ENCODE peak calls at places on chromosomes 1 and 21, in nine cellular contexts. One of them, this sample, is unnamed.

GRCh38 chr21:37341254-37341960 is 25.2 kb upstream of the DYRK1A start:
- DNase-seq in skeletal muscle cell: no peak
- DNase-seq in lung: no peak
- DNase-seq in Panc1: no peak
- DNase-seq in cardiac muscle cell: no peak
- DNase-seq in amygdala: no peak
- DNase-seq in testis: no peak
- DNase-seq in chondrocyte: no peak
- DNase-seq in AG04449: peak; percentile 21
- DNase-seq in this sample: no peak

GRCh38 chr1:222167896-222168295 is 380.0 kb downstream of the HHIPL2 start:
- DNase-seq in skeletal muscle cell: no peak
- DNase-seq in lung: no peak
- DNase-seq in Panc1: no peak
- DNase-seq in cardiac muscle cell: no peak
- DNase-seq in amygdala: no peak
- DNase-seq in testis: no peak
- DNase-seq in chondrocyte: no peak
- DNase-seq in AG04449: no peak
- DNase-seq in this sample: no peak

GRCh38 chr1:15848143-15848928 is 829 bp downstream of the SPEN start:
- DNase-seq in skeletal muscle cell: no peak
- DNase-seq in lung: peak; percentile 47
- DNase-seq in Panc1: no peak
- DNase-seq in cardiac muscle cell: peak; percentile 61
- DNase-seq in amygdala: no peak
- DNase-seq in testis: peak; percentile 37
- DNase-seq in chondrocyte: no peak
- DNase-seq in AG04449: no peak
- DNase-seq in this sample: no peak

GRCh38 chr1:11719313-11720032 is 16.5 kb upstream of the AGTRAP start:
- DNase-seq in skeletal muscle cell: no peak
- DNase-seq in lung: peak; percentile 83
- DNase-seq in Panc1: no peak
- DNase-seq in cardiac muscle cell: peak; percentile 69
- DNase-seq in amygdala: peak; percentile 41
- DNase-seq in testis: peak; percentile 93
- DNase-seq in chondrocyte: no peak
- DNase-seq in AG04449: no peak
- DNase-seq in this sample: peak; percentile 70

GRCh38 chr21:39637197-39637970 is 24.6 kb downstream of the B3GALT5 start:
- DNase-seq in skeletal muscle cell: no peak
- DNase-seq in lung: no peak
- DNase-seq in Panc1: no peak
- DNase-seq in cardiac muscle cell: no peak
- DNase-seq in amygdala: no peak
- DNase-seq in testis: no peak
- DNase-seq in chondrocyte: no peak
- DNase-seq in AG04449: no peak
- DNase-seq in this sample: no peak

GRCh38 chr1:210618379-210618778 is 289.7 kb downstream of the HHAT start:
- DNase-seq in skeletal muscle cell: no peak
- DNase-seq in lung: no peak
- DNase-seq in Panc1: no peak
- DNase-seq in cardiac muscle cell: no peak
- DNase-seq in amygdala: no peak
- DNase-seq in testis: no peak
- DNase-seq in chondrocyte: no peak
- DNase-seq in AG04449: no peak
- DNase-seq in this sample: no peak

GRCh38 chr1:17630048-17630830 is 90.7 kb downstream of the ARHGEF10L start:
- DNase-seq in skeletal muscle cell: no peak
- DNase-seq in lung: peak; percentile 67
- DNase-seq in Panc1: no peak
- DNase-seq in cardiac muscle cell: no peak
- DNase-seq in amygdala: no peak
- DNase-seq in testis: peak; percentile 30
- DNase-seq in chondrocyte: no peak
- DNase-seq in AG04449: no peak
- DNase-seq in this sample: no peak

GRCh38 chr21:39003982-39004775 is 179.1 kb downstream of the PSMG1 start:
- DNase-seq in skeletal muscle cell: no peak
- DNase-seq in lung: no peak
- DNase-seq in Panc1: no peak
- DNase-seq in cardiac muscle cell: no peak
- DNase-seq in amygdala: no peak
- DNase-seq in testis: peak; percentile 33
- DNase-seq in chondrocyte: no peak
- DNase-seq in AG04449: no peak
- DNase-seq in this sample: no peak

GRCh38 chr1:113241237-113241636 is 149.1 kb upstream of the MAGI3 start:
- DNase-seq in skeletal muscle cell: no peak
- DNase-seq in lung: no peak
- DNase-seq in Panc1: no peak
- DNase-seq in cardiac muscle cell: no peak
- DNase-seq in amygdala: no peak
- DNase-seq in testis: no peak
- DNase-seq in chondrocyte: no peak
- DNase-seq in AG04449: no peak
- DNase-seq in this sample: no peak

GRCh38 chr1:178388398-178389161 is 108.2 kb downstream of the CLEC20A start:
- DNase-seq in skeletal muscle cell: peak; percentile 28
- DNase-seq in lung: no peak
- DNase-seq in Panc1: no peak
- DNase-seq in cardiac muscle cell: peak; percentile 74
- DNase-seq in amygdala: no peak
- DNase-seq in testis: no peak
- DNase-seq in chondrocyte: no peak
- DNase-seq in AG04449: peak; percentile 28
- DNase-seq in this sample: no peak

GRCh38 chr1:115595279-115596079 is 46.3 kb upstream of the VANGL1 start:
- DNase-seq in skeletal muscle cell: peak; percentile 90
- DNase-seq in lung: peak; percentile 86
- DNase-seq in Panc1: peak; percentile 54
- DNase-seq in cardiac muscle cell: peak; percentile 94
- DNase-seq in amygdala: peak; percentile 46
- DNase-seq in testis: peak; percentile 94
- DNase-seq in chondrocyte: no peak
- DNase-seq in AG04449: peak; percentile 92
- DNase-seq in this sample: peak; percentile 83

GRCh38 chr1:111833334-111833733 is 77.6 kb downstream of the DDX20 start:
- DNase-seq in skeletal muscle cell: no peak
- DNase-seq in lung: no peak
- DNase-seq in Panc1: no peak
- DNase-seq in cardiac muscle cell: peak; percentile 73
- DNase-seq in amygdala: no peak
- DNase-seq in testis: no peak
- DNase-seq in chondrocyte: no peak
- DNase-seq in AG04449: no peak
- DNase-seq in this sample: no peak

GRCh38 chr1:48776400-48777218 is at the start of gene BEND5:
- DNase-seq in skeletal muscle cell: peak; percentile 25
- DNase-seq in lung: peak; percentile 53
- DNase-seq in Panc1: no peak
- DNase-seq in cardiac muscle cell: peak; percentile 82
- DNase-seq in amygdala: peak; percentile 67
- DNase-seq in testis: peak; percentile 70
- DNase-seq in chondrocyte: no peak
- DNase-seq in AG04449: no peak
- DNase-seq in this sample: peak; percentile 54

GRCh38 chr1:181112071-181112929 is 23.8 kb downstream of the IER5 start:
- DNase-seq in skeletal muscle cell: peak; percentile 99
- DNase-seq in lung: peak; percentile 90
- DNase-seq in Panc1: peak; percentile 97
- DNase-seq in cardiac muscle cell: no peak
- DNase-seq in amygdala: no peak
- DNase-seq in testis: peak; percentile 66
- DNase-seq in chondrocyte: no peak
- DNase-seq in AG04449: peak; percentile 89
- DNase-seq in this sample: peak; percentile 91

GRCh38 chr1:209353097-209353496 is 230.4 kb upstream of the CAMK1G start:
- DNase-seq in skeletal muscle cell: no peak
- DNase-seq in lung: no peak
- DNase-seq in Panc1: no peak
- DNase-seq in cardiac muscle cell: no peak
- DNase-seq in amygdala: no peak
- DNase-seq in testis: no peak
- DNase-seq in chondrocyte: no peak
- DNase-seq in AG04449: no peak
- DNase-seq in this sample: no peak

GRCh38 chr1:63883494-63884235 is 109.8 kb downstream of the ROR1 start:
- DNase-seq in skeletal muscle cell: no peak
- DNase-seq in lung: no peak
- DNase-seq in Panc1: no peak
- DNase-seq in cardiac muscle cell: no peak
- DNase-seq in amygdala: no peak
- DNase-seq in testis: no peak
- DNase-seq in chondrocyte: no peak
- DNase-seq in AG04449: no peak
- DNase-seq in this sample: no peak

GRCh38 chr1:221839321-221839720 is 97.4 kb upstream of the DUSP10 start:
- DNase-seq in skeletal muscle cell: no peak
- DNase-seq in lung: no peak
- DNase-seq in Panc1: no peak
- DNase-seq in cardiac muscle cell: no peak
- DNase-seq in amygdala: no peak
- DNase-seq in testis: no peak
- DNase-seq in chondrocyte: no peak
- DNase-seq in AG04449: no peak
- DNase-seq in this sample: no peak

GRCh38 chr1:20178634-20179368 is 7.1 kb upstream of the UBXN10 start:
- DNase-seq in skeletal muscle cell: no peak
- DNase-seq in lung: no peak
- DNase-seq in Panc1: no peak
- DNase-seq in cardiac muscle cell: no peak
- DNase-seq in amygdala: no peak
- DNase-seq in testis: peak; percentile 49
- DNase-seq in chondrocyte: no peak
- DNase-seq in AG04449: no peak
- DNase-seq in this sample: no peak

GRCh38 chr1:45643978-45644377 is 20.1 kb upstream of the CCDC17 start:
- DNase-seq in skeletal muscle cell: no peak
- DNase-seq in lung: no peak
- DNase-seq in Panc1: no peak
- DNase-seq in cardiac muscle cell: no peak
- DNase-seq in amygdala: no peak
- DNase-seq in testis: peak; percentile 42
- DNase-seq in chondrocyte: no peak
- DNase-seq in AG04449: no peak
- DNase-seq in this sample: no peak

GRCh38 chr1:59071289-59071688 is 225.6 kb upstream of the FGGY start:
- DNase-seq in skeletal muscle cell: no peak
- DNase-seq in lung: no peak
- DNase-seq in Panc1: no peak
- DNase-seq in cardiac muscle cell: no peak
- DNase-seq in amygdala: no peak
- DNase-seq in testis: no peak
- DNase-seq in chondrocyte: no peak
- DNase-seq in AG04449: no peak
- DNase-seq in this sample: no peak

GRCh38 chr21:37484535-37485474 is 118.2 kb downstream of the DYRK1A start:
- DNase-seq in skeletal muscle cell: no peak
- DNase-seq in lung: no peak
- DNase-seq in Panc1: no peak
- DNase-seq in cardiac muscle cell: no peak
- DNase-seq in amygdala: no peak
- DNase-seq in testis: no peak
- DNase-seq in chondrocyte: no peak
- DNase-seq in AG04449: no peak
- DNase-seq in this sample: no peak

GRCh38 chr1:247322849-247323586 is 8.6 kb downstream of the ZNF496 start:
- DNase-seq in skeletal muscle cell: no peak
- DNase-seq in lung: no peak
- DNase-seq in Panc1: no peak
- DNase-seq in cardiac muscle cell: no peak
- DNase-seq in amygdala: no peak
- DNase-seq in testis: no peak
- DNase-seq in chondrocyte: no peak
- DNase-seq in AG04449: no peak
- DNase-seq in this sample: no peak

GRCh38 chr1:156795787-156796186 is 20.9 kb downstream of the SH2D2A start:
- DNase-seq in skeletal muscle cell: no peak
- DNase-seq in lung: no peak
- DNase-seq in Panc1: no peak
- DNase-seq in cardiac muscle cell: no peak
- DNase-seq in amygdala: peak; percentile 28
- DNase-seq in testis: peak; percentile 29
- DNase-seq in chondrocyte: no peak
- DNase-seq in AG04449: no peak
- DNase-seq in this sample: no peak